ENCODE peak calls at places on chromosomes 4 and X, in ten cellular contexts. Y is IMR-90; F is epithelial cell of esophagus; B is Calu3; O is stomach; Q is endodermal cell; C is effector memory CD8-positive, alpha-beta T cell; Z is head of caudate nucleus; T is stimulated activated naive B cell treated with anti-CD40 and anti-IgM and Interleukin-4, amounts not matched to agents 10 μg/mL and 1 μg/mL and 100 μg/mL, for 72 hours; D is heart left ventricle. G is an unnamed sample.

GRCh38 chrX:153245288-153245731 is 66.2 kb downstream of the MAGEA1 start:
- DNase-seq in F (peak), D (no peak), T (no peak), O (no peak), B (no peak), C (no peak), Q (peak), Y (no peak), Z (no peak), G (peak)

GRCh38 chrX:141989134-141989533 is 85.4 kb downstream of the MAGEC1 start:
- DNase-seq in B (no peak), D (no peak), F (no peak), O (no peak), T (no peak), Y (no peak), Z (no peak), C (no peak), Q (no peak), G (no peak)

GRCh38 chr4:184446132-184446531 is 28.2 kb downstream of the IRF2 start:
- DNase-seq in O (no peak), F (no peak), B (no peak), D (no peak), Z (no peak), C (no peak), T (no peak), Y (no peak), Q (no peak), G (no peak)

GRCh38 chr4:152009046-152009445 is 248.2 kb upstream of the GATB start:
- DNase-seq in B (no peak), F (no peak), D (no peak), C (no peak), T (no peak), Q (no peak), Z (no peak), O (no peak), Y (no peak), G (no peak)

GRCh38 chr4:112889619-112890294 is 159.7 kb upstream of the ANK2 start:
- DNase-seq in O (no peak), T (no peak), Q (no peak), Z (no peak), F (peak), D (no peak), B (no peak), C (no peak), Y (peak), G (no peak)

GRCh38 chrX:27674491-27674890 is 84.3 kb downstream of the DCAF8L2 start:
- DNase-seq in T (no peak), C (no peak), D (no peak), Q (no peak), B (no peak), F (peak), O (no peak), Y (no peak), Z (no peak), G (no peak)

GRCh38 chr4:184648220-184649025 is 824 bp downstream of the CASP3 start:
- DNase-seq in Q (peak), F (peak), T (peak), O (peak), B (peak), Y (peak), C (peak), D (peak), Z (peak), G (peak)

GRCh38 chrX:55196688-55197087 is 23.5 kb upstream of the PAGE5 start:
- DNase-seq in F (no peak), Y (no peak), D (no peak), Q (no peak), Z (no peak), B (no peak), C (no peak), T (no peak), O (no peak), G (no peak)